ENCODE peak calls at places on chromosomes 7 and 10, in five cellular contexts. M is Panc1, E is heart left ventricle, K is cardiac muscle cell, F is sigmoid colon. J is an unnamed sample. For H3K4me1, the result is how much of the 10 kb centered on the place peaks cover.

GRCh38 chr7:127189074-127189473 is 63.7 kb downstream of the GRM8 start:
- DNase-seq in K (no peak), M (peak), E (no peak), F (no peak), J (no peak)

GRCh38 chr10:74963549-74963948 is 137.1 kb downstream of the KAT6B start:
- DNase-seq in F (no peak), E (no peak), M (no peak), K (no peak), J (no peak)

GRCh38 chr7:87148332-87148955 is 3.8 kb upstream of the DMTF1 start:
- DNase-seq in M (peak), K (peak), E (no peak), F (no peak), J (no peak)

GRCh38 chr7:131285558-131285957 is 42.1 kb upstream of the MKLN1 start:
- DNase-seq in E (peak), F (no peak), M (no peak), K (no peak), J (no peak)

GRCh38 chr7:44595934-44596635 is 10.3 kb upstream of the OGDH start:
- DNase-seq in F (no peak), E (no peak), K (peak), M (no peak), J (no peak)

GRCh38 chr7:55271069-55271468 is 94.1 kb upstream of the LANCL2 start:
- DNase-seq in K (peak), M (no peak), F (no peak), E (no peak), J (no peak)

GRCh38 chr7:135333196-135333595 is 99.6 kb downstream of the STRA8 start:
- DNase-seq in F (no peak), K (no peak), M (no peak), E (no peak), J (no peak)

GRCh38 chr7:37118029-37118428 is 330.6 kb downstream of the ELMO1 start:
- DNase-seq in F (no peak), E (no peak), M (no peak), K (no peak), J (no peak)

GRCh38 chr10:116888380-116889055 is 39.2 kb downstream of the ENO4 start:
- DNase-seq in F (peak), M (peak), E (peak), K (peak), J (peak)

GRCh38 chr10:69470463-69471163 is 19.3 kb downstream of the TSPAN15 start:
- DNase-seq in E (no peak), F (no peak), K (no peak), M (no peak), J (no peak)
- H3K4me1 ChIP-seq in E (half or more), F (half or more), K (half or more), M (half or more), J (half or more)

GRCh38 chr10:24209946-24210491 is 1.1 kb downstream of the KIAA1217 start:
- DNase-seq in M (no peak), F (no peak), K (peak), E (peak), J (no peak)
- H3K4me3 ChIP-seq in M (peak), F (peak), K (peak), E (peak), J (no peak)

GRCh38 chr10:60932756-60933155 is 11.2 kb downstream of the RHOBTB1 start:
- DNase-seq in E (no peak), K (no peak), M (no peak), F (no peak), J (no peak)

GRCh38 chr10:60934215-60935175 is 9.5 kb downstream of the RHOBTB1 start:
- DNase-seq in E (no peak), M (no peak), K (peak), F (no peak), J (no peak)

DNA sequence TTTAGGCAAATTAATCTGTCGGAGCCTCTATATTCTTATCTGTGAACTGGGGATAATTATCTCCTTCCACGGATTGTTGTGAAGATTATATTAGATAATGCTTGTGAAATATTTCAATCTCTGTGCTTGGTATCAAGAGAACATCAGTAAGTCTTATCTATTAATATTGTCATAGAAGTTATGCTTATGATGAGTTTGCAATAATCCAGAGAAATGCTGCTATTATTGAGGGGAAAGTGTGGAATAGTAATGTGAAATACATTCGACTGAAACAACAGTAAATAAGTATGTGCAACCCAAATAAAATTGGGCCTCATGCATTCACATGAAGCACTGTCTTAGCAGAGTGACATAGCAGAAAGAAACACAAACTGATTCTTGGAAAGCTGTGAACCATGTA is 13.7 kb downstream of the RHOBTB1 start:
- DNase-seq in K (no peak), E (no peak), M (no peak), F (no peak), J (no peak)
- H3K4me1 ChIP-seq in K (under half), E (under half), M (under half), F (under half), J (under half)

GRCh38 chr10:6199131-6199733 is 3.5 kb upstream of the PFKFB3 start:
- DNase-seq in F (no peak), M (no peak), E (peak), K (no peak), J (peak)
- H3K4me3 ChIP-seq in F (no peak), M (no peak), E (no peak), K (no peak), J (no peak)

GRCh38 chr7:75689246-75690099 is 49.3 kb downstream of the HIP1 start:
- DNase-seq in K (no peak), E (no peak), M (no peak), F (peak), J (no peak)

GRCh38 chr7:75687246-75688088 is 51.3 kb downstream of the HIP1 start:
- DNase-seq in E (no peak), F (peak), M (no peak), K (no peak), J (no peak)

GRCh38 chr7:75690121-75690523 is 48.6 kb downstream of the HIP1 start:
- DNase-seq in F (no peak), K (no peak), M (no peak), E (no peak), J (no peak)

GRCh38 chr7:75688200-75689136 is 50.3 kb downstream of the HIP1 start:
- DNase-seq in E (peak), F (peak), K (no peak), M (no peak), J (no peak)

DNA sequence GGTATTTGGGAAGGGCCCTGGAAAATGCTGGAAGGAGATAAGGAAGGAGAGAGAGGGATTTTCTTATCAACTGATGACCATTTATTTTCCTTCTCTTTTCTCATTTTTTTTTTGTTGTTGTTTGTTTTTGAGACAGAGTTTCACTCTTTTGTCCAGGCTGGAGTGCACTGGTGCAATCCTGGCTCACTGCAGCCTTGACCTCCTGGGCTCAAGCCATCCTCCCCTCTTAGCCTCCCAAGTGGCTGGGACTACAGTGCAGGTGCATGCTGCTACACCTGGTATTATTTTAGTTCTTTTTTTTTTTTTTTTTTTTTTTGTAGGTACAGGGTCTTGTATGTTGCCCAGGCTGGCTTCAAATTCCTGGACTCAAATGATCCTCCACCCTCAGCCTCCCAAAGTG is 52.2 kb downstream of the HIP1 start:
- DNase-seq in F (peak), M (no peak), K (no peak), E (no peak), J (no peak)
- H3K4me1 ChIP-seq in F (under half), M (under half), K (under half), E (under half), J (under half)

J was measured in transverse colon.